ENCODE peak calls at places on chromosomes 6 and 20, in ten cellular contexts. C is tibial nerve, B is heart right ventricle, I is AG10803, N is tibial artery, J is choroid plexus epithelial cell, W is adrenal gland, E is H9, U is uterus, K is WTC11. T is an unnamed sample.
A peak's percentile ranks its signal among the peaks of the same experiment; 100 is the strongest.

GRCh38 chr6:160858886-160859285 is 132.7 kb upstream of the MAP3K4 start:
- DNase-seq in C (no peak), B (no peak), I (no peak), N (no peak), J (no peak), W (no peak), E (no peak), U (no peak), K (no peak), T (no peak)

GRCh38 chr20:18702736-18703135 is 110.8 kb upstream of the SCP2D1 start:
- DNase-seq in C (no peak), B (peak; percentile 6), I (peak; percentile 56), N (peak; percentile 34), J (peak; percentile 55), W (no peak), E (no peak), U (peak; percentile 66), K (no peak), T (no peak)

GRCh38 chr6:30781697-30782424 is 37.5 kb upstream of the IER3 start:
- DNase-seq in C (peak; percentile 99), B (peak; percentile 97), I (peak; percentile 99), N (peak; percentile 94), J (peak; percentile 100), W (peak; percentile 99), E (no peak), U (peak; percentile 99), K (no peak), T (no peak)

GRCh38 chr6:70717038-70717801 is 49.5 kb downstream of the SMAP1 start:
- DNase-seq in C (no peak), B (no peak), I (no peak), N (no peak), J (no peak), W (no peak), E (no peak), U (no peak), K (no peak), T (no peak)

GRCh38 chr6:14499804-14500203 is 382.2 kb downstream of the CD83 start:
- DNase-seq in C (no peak), B (no peak), I (peak; percentile 90), N (no peak), J (peak; percentile 86), W (no peak), E (no peak), U (no peak), K (no peak), T (no peak)

GRCh38 chr6:15758631-15759215 is 95.9 kb upstream of the DTNBP1 start:
- DNase-seq in C (no peak), B (no peak), I (no peak), N (no peak), J (no peak), W (no peak), E (no peak), U (no peak), K (no peak), T (no peak)

GRCh38 chr6:140537211-140537610 is 1162.8 kb upstream of the CITED2 start:
- DNase-seq in C (no peak), B (no peak), I (no peak), N (no peak), J (peak; percentile 51), W (no peak), E (no peak), U (no peak), K (no peak), T (no peak)

GRCh38 chr6:148140772-148141557 is 201.7 kb upstream of the SASH1 start:
- DNase-seq in C (no peak), B (no peak), I (no peak), N (no peak), J (no peak), W (no peak), E (no peak), U (no peak), K (no peak), T (no peak)

GRCh38 chr6:142763205-142763604 is 181.8 kb downstream of the HIVEP2 start:
- DNase-seq in C (no peak), B (no peak), I (peak; percentile 87), N (no peak), J (no peak), W (no peak), E (no peak), U (no peak), K (no peak), T (no peak)

GRCh38 chr20:50488236-50488806 is 21.9 kb upstream of the PTPN1 start:
- DNase-seq in C (no peak), B (no peak), I (no peak), N (no peak), J (peak; percentile 36), W (no peak), E (no peak), U (no peak), K (no peak), T (no peak)

GRCh38 chr6:6728169-6728941 is 139.8 kb downstream of the LY86 start:
- DNase-seq in C (no peak), B (no peak), I (no peak), N (no peak), J (no peak), W (no peak), E (no peak), U (no peak), K (peak; percentile 40), T (no peak)

GRCh38 chr20:46647469-46647868 is 3.8 kb downstream of the SLC13A3 start:
- DNase-seq in C (no peak), B (no peak), I (no peak), N (no peak), J (no peak), W (no peak), E (no peak), U (no peak), K (no peak), T (no peak)

GRCh38 chr6:137112067-137112355 is 61.4 kb downstream of the IL22RA2 start:
- DNase-seq in C (no peak), B (no peak), I (peak; percentile 42), N (no peak), J (peak; percentile 87), W (no peak), E (no peak), U (no peak), K (no peak), T (no peak)

GRCh38 chr6:70638468-70638867 is 29.2 kb upstream of the SMAP1 start:
- DNase-seq in C (no peak), B (no peak), I (no peak), N (no peak), J (no peak), W (no peak), E (no peak), U (no peak), K (no peak), T (no peak)

GRCh38 chr6:161439093-161439492 is 165.2 kb upstream of the AGPAT4 start:
- DNase-seq in C (peak; percentile 55), B (peak; percentile 88), I (peak; percentile 93), N (no peak), J (peak; percentile 94), W (peak; percentile 87), E (no peak), U (peak; percentile 47), K (no peak), T (no peak)

GRCh38 chr6:150534514-150534913 is 65.2 kb upstream of the PLEKHG1 start:
- DNase-seq in C (no peak), B (no peak), I (no peak), N (no peak), J (no peak), W (no peak), E (no peak), U (no peak), K (no peak), T (no peak)

GRCh38 chr6:52049252-52050050 is 38.0 kb downstream of the PKHD1 start:
- DNase-seq in C (no peak), B (no peak), I (peak; percentile 46), N (no peak), J (peak; percentile 62), W (no peak), E (no peak), U (no peak), K (no peak), T (no peak)

GRCh38 chr6:159473844-159474243 is 219.2 kb downstream of the SOD2 start:
- DNase-seq in C (no peak), B (peak; percentile 33), I (peak; percentile 54), N (no peak), J (no peak), W (no peak), E (no peak), U (no peak), K (no peak), T (no peak)
- TF ChIP-seq CTCF in C (no peak), B (no peak), I (no peak), N (no peak), J (no peak), W (no peak), E (no peak), U (no peak), K (no peak), T (no peak)

DNA sequence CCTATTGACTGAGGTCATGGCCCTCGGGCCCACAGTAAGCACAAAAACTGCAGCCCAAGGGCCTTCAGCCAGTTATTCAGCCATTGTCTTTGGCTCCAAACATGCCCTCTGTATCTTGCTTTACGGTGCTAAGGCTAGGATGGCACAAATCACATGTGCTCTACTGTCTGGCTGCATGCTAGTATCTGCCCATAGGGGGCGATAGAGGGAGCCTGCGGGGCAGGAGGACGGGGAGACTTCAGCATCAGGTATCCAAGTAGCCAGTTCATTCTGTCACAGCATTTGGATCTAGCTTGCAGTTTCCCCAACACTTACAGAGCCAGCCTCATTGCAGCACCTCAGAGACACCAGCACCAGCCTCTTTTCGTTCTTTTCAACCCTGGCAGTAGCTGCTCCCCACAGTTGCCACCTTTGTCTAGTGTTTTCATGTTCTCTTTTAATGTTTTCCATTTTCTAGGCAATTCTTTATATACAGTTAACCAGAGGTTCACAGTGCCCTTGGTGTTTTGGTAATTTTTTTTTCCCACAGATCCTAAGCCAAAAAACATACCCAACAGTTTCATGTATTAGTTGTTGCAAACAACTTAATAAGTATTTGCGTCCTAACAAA is 705.9 kb downstream of the PTPRT start:
- DNase-seq in C (peak; percentile 10), B (no peak), I (no peak), N (no peak), J (no peak), W (no peak), E (peak; percentile 87), U (no peak), K (peak; percentile 91), T (no peak)
- TF ChIP-seq CTCF in C (no peak), B (peak; percentile 48), I (peak; percentile 8), N (no peak), J (no peak), W (no peak), E (peak; percentile 96), U (no peak), K (peak; percentile 80), T (peak; percentile 64)

GRCh38 chr20:54431545-54431944 is 43.8 kb upstream of the DOK5 start:
- DNase-seq in C (no peak), B (no peak), I (peak; percentile 3), N (no peak), J (no peak), W (no peak), E (no peak), U (no peak), K (no peak), T (no peak)
- TF ChIP-seq CTCF in C (no peak), B (no peak), I (no peak), N (no peak), J (no peak), W (no peak), E (no peak), U (no peak), K (no peak), T (no peak)

GRCh38 chr20:57080796-57081195 is 185.6 kb downstream of the BMP7 start:
- DNase-seq in C (no peak), B (no peak), I (peak; percentile 68), N (no peak), J (peak; percentile 74), W (no peak), E (no peak), U (no peak), K (no peak), T (no peak)
- TF ChIP-seq CTCF in C (no peak), B (no peak), I (peak; percentile 56), N (no peak), J (peak; percentile 66), W (no peak), E (peak; percentile 52), U (no peak), K (no peak), T (peak; percentile 12)

GRCh38 chr6:127818149-127818548 is 82.7 kb downstream of the THEMIS start:
- DNase-seq in C (no peak), B (no peak), I (no peak), N (no peak), J (no peak), W (no peak), E (no peak), U (no peak), K (no peak), T (no peak)
- TF ChIP-seq CTCF in C (no peak), B (no peak), I (no peak), N (no peak), J (no peak), W (no peak), E (no peak), U (no peak), K (no peak), T (no peak)

T was measured in progenitor cell of endocrine pancreas.